ENCODE peak calls at places on chromosomes 4 and X, in six cellular contexts. F, N, D, M, K and I are unnamed samples.

GRCh38 chr4:168707205-168707604 is 210.4 kb downstream of the PALLD start:
- DNase-seq in F (no peak), N (no peak), D (no peak), M (no peak), K (no peak), I (no peak)

GRCh38 chr4:110962616-110963015 is 339.7 kb upstream of the PITX2 start:
- DNase-seq in F (no peak), N (no peak), D (no peak), M (no peak), K (no peak), I (no peak)

GRCh38 chrX:18102006-18102405 is 118.7 kb downstream of the BEND2 start:
- DNase-seq in F (no peak), N (no peak), D (no peak), M (no peak), K (no peak), I (no peak)

GRCh38 chrX:48833531-48834138 is 1.8 kb downstream of the PCSK1N start:
- DNase-seq in F (no peak), N (no peak), D (peak; percentile 6), M (no peak), K (no peak), I (no peak)

GRCh38 chr4:55074386-55074785 is 51.0 kb downstream of the KDR start:
- DNase-seq in F (no peak), N (no peak), D (no peak), M (no peak), K (peak; percentile 52), I (no peak)

GRCh38 chr4:162683659-162684370 is 482.9 kb downstream of the NAF1 start:
- DNase-seq in F (no peak), N (no peak), D (no peak), M (no peak), K (no peak), I (no peak)

GRCh38 chr4:100852326-100852725 is 334.5 kb upstream of the EMCN start:
- DNase-seq in F (no peak), N (no peak), D (no peak), M (no peak), K (no peak), I (no peak)

GRCh38 chr4:77844363-77844762 is 18.3 kb upstream of the MRPL1 start:
- DNase-seq in F (no peak), N (no peak), D (no peak), M (no peak), K (no peak), I (no peak)

GRCh38 chr4:77697860-77698599 is 92.4 kb downstream of the CXCL13 start:
- DNase-seq in F (peak; percentile 25), N (peak; percentile 63), D (peak; percentile 74), M (no peak), K (peak; percentile 17), I (peak; percentile 11)